ENCODE peak calls at places on chromosomes 11 and 22, in five cellular contexts. E, W, R, L and Y are unnamed samples.
A peak's percentile ranks its signal among the peaks of the same experiment; 100 is the strongest.

GRCh38 chr11:1708716-1709115 is 11.7 kb downstream of the KRTAP5-6 start:
- DNase-seq in E (no peak), W (no peak), R (peak; percentile 7), L (no peak), Y (no peak)

GRCh38 chr11:123246749-123247497 is 51.9 kb upstream of the CLMP start:
- DNase-seq in E (peak; percentile 77), W (no peak), R (peak; percentile 82), L (peak; percentile 81), Y (peak; percentile 64)

GRCh38 chr11:776459-777287 is 614 bp downstream of the GATD1 start:
- DNase-seq in E (no peak), W (no peak), R (no peak), L (no peak), Y (no peak)

GRCh38 chr11:28585007-28585406 is 476.8 kb downstream of the METTL15 start:
- DNase-seq in E (no peak), W (peak; percentile 24), R (no peak), L (peak; percentile 49), Y (no peak)

GRCh38 chr22:50486561-50487289 is at the start of gene MIOX:
- DNase-seq in E (no peak), W (no peak), R (no peak), L (no peak), Y (no peak)

GRCh38 chr11:128603752-128604472 is 16.6 kb upstream of the ETS1 start:
- DNase-seq in E (no peak), W (no peak), R (no peak), L (no peak), Y (no peak)

GRCh38 chr11:86214710-86215109 is 29.8 kb upstream of the EED start:
- DNase-seq in E (no peak), W (no peak), R (no peak), L (no peak), Y (no peak)

GRCh38 chr11:44943696-44944095 is 7.0 kb downstream of the TP53I11 start:
- DNase-seq in E (no peak), W (no peak), R (no peak), L (no peak), Y (no peak)

GRCh38 chr11:18466402-18466801 is 10.7 kb downstream of the LDHAL6A start:
- DNase-seq in E (no peak), W (no peak), R (no peak), L (no peak), Y (no peak)

GRCh38 chr11:73277467-73277866 is 5.3 kb downstream of the P2RY6 start:
- DNase-seq in E (no peak), W (no peak), R (no peak), L (no peak), Y (no peak)

GRCh38 chr22:46076651-46077339 is 73.5 kb upstream of the PPARA start:
- DNase-seq in E (peak; percentile 52), W (peak; percentile 61), R (no peak), L (no peak), Y (no peak)
- H3K4me3 ChIP-seq in E (peak overlapping the region; percentile 96), W (peak overlapping the region; percentile 96), R (peak overlapping the region; percentile 8), L (peak overlapping the region; percentile 94), Y (peak overlapping the region; percentile 98)

GRCh38 chr11:105861225-105861624 is 160.8 kb downstream of the MSANTD4 start:
- DNase-seq in E (no peak), W (no peak), R (no peak), L (no peak), Y (no peak)
- TF ChIP-seq CTCF in E (no peak), W (no peak), R (no peak), L (peak; percentile 14), Y (peak; percentile 38)

GRCh38 chr22:39080052-39080762 is 3.1 kb downstream of the APOBEC3G start:
- DNase-seq in E (no peak), W (no peak), R (no peak), L (no peak), Y (no peak)

GRCh38 chr22:39081557-39081956 is 4.5 kb downstream of the APOBEC3G start:
- DNase-seq in E (no peak), W (no peak), R (no peak), L (no peak), Y (no peak)

GRCh38 chr22:39077513-39077840 is 402 bp downstream of the APOBEC3G start:
- DNase-seq in E (no peak), W (no peak), R (no peak), L (no peak), Y (no peak)

GRCh38 chr22:39080993-39081513 is 4.0 kb downstream of the APOBEC3G start:
- DNase-seq in E (no peak), W (no peak), R (no peak), L (no peak), Y (no peak)

GRCh38 chr22:39078329-39078728 is 1.3 kb downstream of the APOBEC3G start:
- DNase-seq in E (no peak), W (no peak), R (no peak), L (no peak), Y (no peak)
- H3K4me3 ChIP-seq in E (no peak overlapping the region), W (no peak overlapping the region), R (no peak overlapping the region), L (no peak overlapping the region), Y (no peak overlapping the region)

DNA sequence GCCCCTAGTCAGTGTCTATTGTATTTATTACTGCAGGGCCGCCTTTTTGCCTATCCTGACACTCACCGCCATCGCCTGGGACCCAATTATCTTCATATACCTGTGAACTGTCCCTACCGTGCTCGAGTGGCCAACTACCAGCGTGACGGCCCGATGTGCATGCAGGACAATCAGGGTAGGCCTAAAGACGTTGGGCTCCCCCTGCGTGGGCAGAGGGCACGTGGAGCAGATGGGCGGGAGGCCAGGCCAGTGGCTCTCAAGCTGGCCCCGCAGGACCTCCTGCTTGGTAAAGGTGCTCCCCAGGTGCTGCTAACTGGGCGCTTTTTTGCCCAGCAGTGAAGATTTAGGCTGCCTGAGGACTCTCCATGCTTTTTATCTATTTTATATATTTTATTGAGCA is 22.5 kb downstream of the CAT start:
- DNase-seq in E (no peak), W (no peak), R (no peak), L (no peak), Y (no peak)
- TF ChIP-seq CTCF in E (no peak), W (no peak), R (no peak), L (no peak), Y (no peak)

DNA sequence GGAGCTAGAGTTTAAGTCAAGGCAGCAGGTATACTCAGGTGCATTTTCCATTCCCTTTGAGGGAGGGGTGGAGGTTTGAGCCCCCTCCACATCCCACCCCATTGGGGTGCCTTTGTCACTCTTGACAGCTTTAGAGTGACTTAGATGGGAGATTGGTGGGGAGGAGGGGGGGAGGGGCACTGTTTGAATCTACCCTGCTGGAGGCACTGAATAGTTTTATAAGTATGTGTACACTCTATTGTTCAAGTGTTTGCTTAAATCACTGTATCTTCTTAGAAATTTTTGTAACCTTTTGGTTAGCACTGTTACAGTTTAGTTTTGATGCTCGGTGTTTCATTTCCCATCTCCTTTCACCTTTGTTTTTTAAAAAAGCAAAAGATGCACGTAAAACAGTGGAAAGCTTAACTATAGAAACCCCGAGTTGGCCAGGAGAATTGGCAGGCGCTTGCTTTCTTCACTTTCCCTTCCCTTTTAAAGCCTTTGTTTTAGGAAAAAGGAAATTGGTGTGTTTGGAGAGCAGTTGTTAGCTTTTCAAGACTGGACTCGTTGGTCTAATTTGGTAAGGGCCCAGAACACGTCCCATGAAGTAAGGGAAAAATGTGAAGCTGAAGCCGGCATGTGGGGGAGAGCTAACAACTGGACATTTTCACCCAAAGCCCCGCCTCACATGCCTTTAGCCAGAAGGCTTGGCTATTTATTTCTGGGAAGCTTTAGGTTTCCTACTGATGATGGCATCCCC is 42.8 kb downstream of the TNRC6B start:
- DNase-seq in E (no peak), W (no peak), R (no peak), L (no peak), Y (no peak)
- H3K4me3 ChIP-seq in E (peak overlapping the region; percentile 8), W (no peak overlapping the region), R (no peak overlapping the region), L (no peak overlapping the region), Y (no peak overlapping the region)

GRCh38 chr11:40819230-40819629 is 640.2 kb downstream of the LRRC4C start:
- DNase-seq in E (no peak), W (no peak), R (no peak), L (no peak), Y (no peak)
- TF ChIP-seq CTCF in E (no peak), W (no peak), R (no peak), L (no peak), Y (no peak)